ENCODE peak calls at places on chromosome 15, in seven cellular contexts. R, L, N, F, P, K and Q are unnamed samples.

GRCh38 chr15:31327674-31328424 is 1.2 kb downstream of the KLF13 start:
- DNase-seq in R (peak), L (peak), N (peak), F (peak), P (peak), K (peak), Q (no peak)

GRCh38 chr15:85706779-85707518 is 87.8 kb downstream of the KLHL25 start:
- DNase-seq in R (no peak), L (no peak), N (peak), F (peak), P (no peak), K (peak), Q (peak)

GRCh38 chr15:97234841-97235240 is 725.7 kb upstream of the ARRDC4 start:
- DNase-seq in R (no peak), L (no peak), N (no peak), F (no peak), P (no peak), K (no peak), Q (no peak)

GRCh38 chr15:62957130-62957529 is 85.4 kb upstream of the TPM1 start:
- DNase-seq in R (no peak), L (no peak), N (no peak), F (no peak), P (no peak), K (peak), Q (no peak)

GRCh38 chr15:100221461-100222348 is 120.1 kb downstream of the ADAMTS17 start:
- DNase-seq in R (no peak), L (no peak), N (no peak), F (no peak), P (no peak), K (no peak), Q (no peak)

GRCh38 chr15:40340038-40340739 is 550 bp downstream of the CCDC9B start:
- DNase-seq in R (no peak), L (peak), N (no peak), F (peak), P (no peak), K (peak), Q (no peak)

GRCh38 chr15:88998980-88999713 is 86.0 kb upstream of the MFGE8 start:
- DNase-seq in R (no peak), L (no peak), N (no peak), F (no peak), P (no peak), K (no peak), Q (no peak)

GRCh38 chr15:23073890-23074631 is 34.7 kb upstream of the TUBGCP5 start:
- DNase-seq in R (peak), L (no peak), N (no peak), F (peak), P (no peak), K (no peak), Q (no peak)

GRCh38 chr15:75140080-75140879 is 61.4 kb upstream of the C15orf39 start:
- DNase-seq in R (no peak), L (no peak), N (no peak), F (no peak), P (no peak), K (no peak), Q (no peak)

GRCh38 chr15:87527416-87527815 is 729.1 kb downstream of the NTRK3 start:
- DNase-seq in R (peak), L (no peak), N (no peak), F (no peak), P (no peak), K (peak), Q (no peak)

GRCh38 chr15:48332642-48333034 is 1.4 kb downstream of the DUT start:
- DNase-seq in R (no peak), L (no peak), N (no peak), F (no peak), P (no peak), K (no peak), Q (no peak)

GRCh38 chr15:79311901-79312553 is 1.1 kb downstream of the TMED3 start:
- DNase-seq in R (no peak), L (no peak), N (no peak), F (no peak), P (no peak), K (no peak), Q (no peak)

GRCh38 chr15:38547255-38547997 is 17.2 kb downstream of the RASGRP1 start:
- DNase-seq in R (no peak), L (no peak), N (no peak), F (no peak), P (no peak), K (peak), Q (peak)

GRCh38 chr15:59170295-59170881 is 36.3 kb upstream of the LDHAL6B start:
- DNase-seq in R (peak), L (no peak), N (no peak), F (peak), P (no peak), K (peak), Q (peak)

GRCh38 chr15:41115652-41116115 is 396 bp downstream of the INO80 start:
- DNase-seq in R (peak), L (peak), N (peak), F (peak), P (peak), K (no peak), Q (no peak)

GRCh38 chr15:60790641-60791040 is 311.7 kb upstream of the ICE2 start:
- DNase-seq in R (no peak), L (no peak), N (no peak), F (no peak), P (no peak), K (no peak), Q (no peak)

GRCh38 chr15:63600001-63600645 is 2.9 kb downstream of the FBXL22 start:
- DNase-seq in R (peak), L (peak), N (no peak), F (peak), P (no peak), K (no peak), Q (no peak)

GRCh38 chr15:76060098-76060989 is 559 bp downstream of the TMEM266 start:
- DNase-seq in R (no peak), L (peak), N (no peak), F (no peak), P (no peak), K (no peak), Q (no peak)

GRCh38 chr15:25501828-25502446 is 63.1 kb upstream of the UBE3A start:
- DNase-seq in R (peak), L (no peak), N (no peak), F (no peak), P (no peak), K (peak), Q (peak)

GRCh38 chr15:74392402-74392876 is 25.0 kb upstream of the CYP11A1 start:
- DNase-seq in R (no peak), L (no peak), N (no peak), F (no peak), P (no peak), K (peak), Q (no peak)

GRCh38 chr15:42919794-42920280 is 741 bp downstream of the TTBK2 start:
- DNase-seq in R (peak), L (no peak), N (peak), F (no peak), P (no peak), K (peak), Q (peak)

GRCh38 chr15:29090617-29091466 is 178.8 kb downstream of the NSMCE3 start:
- DNase-seq in R (peak), L (no peak), N (peak), F (no peak), P (peak), K (peak), Q (no peak)

GRCh38 chr15:35736150-35736549 is 190.2 kb upstream of the DPH6 start:
- DNase-seq in R (no peak), L (no peak), N (no peak), F (no peak), P (no peak), K (no peak), Q (peak)

GRCh38 chr15:45795487-45796069 is 160.7 kb downstream of the SQOR start:
- DNase-seq in R (peak), L (no peak), N (no peak), F (no peak), P (no peak), K (peak), Q (peak)

GRCh38 chr15:101329309-101329863 is 34.3 kb upstream of the SNRPA1 start:
- DNase-seq in R (no peak), L (no peak), N (no peak), F (no peak), P (no peak), K (no peak), Q (no peak)

GRCh38 chr15:90191795-90192494 is 9.2 kb upstream of the SEMA4B start:
- DNase-seq in R (peak), L (no peak), N (peak), F (peak), P (peak), K (peak), Q (no peak)

GRCh38 chr15:77474310-77474986 is 53.8 kb downstream of the HMG20A start:
- DNase-seq in R (no peak), L (no peak), N (no peak), F (no peak), P (no peak), K (no peak), Q (no peak)

GRCh38 chr15:40344631-40345120 is 3.9 kb upstream of the CCDC9B start:
- DNase-seq in R (peak), L (peak), N (peak), F (peak), P (peak), K (peak), Q (peak)

GRCh38 chr15:47661661-47662180 is 55.6 kb upstream of the SEMA6D start:
- DNase-seq in R (no peak), L (no peak), N (no peak), F (no peak), P (no peak), K (no peak), Q (no peak)

GRCh38 chr15:65368646-65369045 is 9.2 kb downstream of the IGDCC3 start:
- DNase-seq in R (no peak), L (peak), N (no peak), F (no peak), P (no peak), K (no peak), Q (no peak)

GRCh38 chr15:98567951-98568350 is 80.4 kb upstream of the IGF1R start:
- DNase-seq in R (no peak), L (no peak), N (no peak), F (no peak), P (no peak), K (peak), Q (no peak)

GRCh38 chr15:52527898-52528464 is 699 bp downstream of the MYO5A start:
- DNase-seq in R (no peak), L (no peak), N (peak), F (peak), P (peak), K (peak), Q (peak)

GRCh38 chr15:81480645-81481053 is 106.6 kb upstream of the TMC3 start:
- DNase-seq in R (peak), L (no peak), N (peak), F (no peak), P (no peak), K (peak), Q (peak)

GRCh38 chr15:34793901-34794300 is 1.4 kb downstream of the ACTC1 start:
- DNase-seq in R (no peak), L (no peak), N (no peak), F (no peak), P (no peak), K (no peak), Q (no peak)

GRCh38 chr15:61459785-61460707 is 230.9 kb upstream of the RORA start:
- DNase-seq in R (no peak), L (no peak), N (no peak), F (no peak), P (no peak), K (peak), Q (peak)

GRCh38 chr15:100849021-100849831 is 30.4 kb upstream of the ALDH1A3 start:
- DNase-seq in R (peak), L (peak), N (peak), F (peak), P (peak), K (peak), Q (peak)